ENCODE peak calls at places on chromosomes 11 and 22, in nine cellular contexts. One of them, this sample, is unnamed.

GRCh38 chr11:111231836-111232235 is 13.7 kb upstream of the POU2AF2 start:
- DNase-seq in transverse colon: no peak
- DNase-seq in A549: no peak
- DNase-seq in suprapubic skin: no peak
- DNase-seq in H1: no peak
- DNase-seq in HCT116: no peak
- DNase-seq in erythroblast: no peak
- DNase-seq in spleen: no peak
- DNase-seq in testis: no peak
- DNase-seq in this sample: no peak

GRCh38 chr22:25488244-25489020 is 76.0 kb upstream of the GRK3 start:
- DNase-seq in H1: no peak
- DNase-seq in A549: peak; percentile 71
- DNase-seq in suprapubic skin: no peak
- DNase-seq in HCT116: peak; percentile 79
- DNase-seq in transverse colon: peak; percentile 41
- DNase-seq in testis: peak; percentile 84
- DNase-seq in erythroblast: no peak
- DNase-seq in spleen: no peak
- DNase-seq in this sample: no peak

GRCh38 chr11:132284611-132285010 is 914.2 kb downstream of the NTM start:
- DNase-seq in transverse colon: no peak
- DNase-seq in A549: no peak
- DNase-seq in HCT116: no peak
- DNase-seq in erythroblast: no peak
- DNase-seq in H1: no peak
- DNase-seq in spleen: no peak
- DNase-seq in suprapubic skin: no peak
- DNase-seq in testis: no peak
- DNase-seq in this sample: no peak

GRCh38 chr11:132357811-132358572 is 987.6 kb downstream of the NTM start:
- DNase-seq in erythroblast: no peak
- DNase-seq in transverse colon: no peak
- DNase-seq in H1: no peak
- DNase-seq in testis: no peak
- DNase-seq in suprapubic skin: no peak
- DNase-seq in A549: no peak
- DNase-seq in HCT116: no peak
- DNase-seq in spleen: no peak
- DNase-seq in this sample: peak; percentile 40

GRCh38 chr11:12798609-12799011 is 124.4 kb downstream of the TEAD1 start:
- DNase-seq in erythroblast: no peak
- DNase-seq in A549: no peak
- DNase-seq in testis: no peak
- DNase-seq in spleen: no peak
- DNase-seq in H1: no peak
- DNase-seq in HCT116: no peak
- DNase-seq in transverse colon: no peak
- DNase-seq in suprapubic skin: no peak
- DNase-seq in this sample: no peak

GRCh38 chr22:37282385-37282677 is at the start of gene CYTH4:
- DNase-seq in testis: peak; percentile 26
- DNase-seq in A549: no peak
- DNase-seq in suprapubic skin: no peak
- DNase-seq in H1: no peak
- DNase-seq in erythroblast: no peak
- DNase-seq in spleen: peak; percentile 98
- DNase-seq in HCT116: no peak
- DNase-seq in transverse colon: peak; percentile 80
- DNase-seq in this sample: peak; percentile 61

GRCh38 chr11:11558826-11559225 is 63.0 kb downstream of the GALNT18 start:
- DNase-seq in H1: no peak
- DNase-seq in testis: no peak
- DNase-seq in suprapubic skin: no peak
- DNase-seq in erythroblast: no peak
- DNase-seq in spleen: no peak
- DNase-seq in transverse colon: no peak
- DNase-seq in A549: no peak
- DNase-seq in HCT116: no peak
- DNase-seq in this sample: no peak

GRCh38 chr11:118211006-118211405 is 13.8 kb downstream of the JAML start:
- DNase-seq in testis: no peak
- DNase-seq in spleen: no peak
- DNase-seq in erythroblast: no peak
- DNase-seq in H1: peak; percentile 29
- DNase-seq in transverse colon: no peak
- DNase-seq in A549: no peak
- DNase-seq in suprapubic skin: no peak
- DNase-seq in HCT116: no peak
- DNase-seq in this sample: no peak

GRCh38 chr22:21970800-21971617 is 11.6 kb downstream of the TOP3B start:
- DNase-seq in erythroblast: no peak
- DNase-seq in suprapubic skin: no peak
- DNase-seq in A549: no peak
- DNase-seq in transverse colon: no peak
- DNase-seq in H1: no peak
- DNase-seq in HCT116: no peak
- DNase-seq in spleen: no peak
- DNase-seq in testis: no peak
- DNase-seq in this sample: no peak

GRCh38 chr22:30923168-30923900 is 45.2 kb downstream of the MORC2 start:
- DNase-seq in HCT116: no peak
- DNase-seq in erythroblast: no peak
- DNase-seq in suprapubic skin: no peak
- DNase-seq in spleen: no peak
- DNase-seq in H1: no peak
- DNase-seq in transverse colon: no peak
- DNase-seq in A549: no peak
- DNase-seq in testis: peak; percentile 12
- DNase-seq in this sample: no peak

GRCh38 chr22:37020192-37020479 is 594 bp downstream of the MPST start:
- DNase-seq in erythroblast: peak; percentile 72
- DNase-seq in transverse colon: peak; percentile 75
- DNase-seq in H1: no peak
- DNase-seq in testis: peak; percentile 64
- DNase-seq in A549: peak; percentile 61
- DNase-seq in HCT116: peak; percentile 27
- DNase-seq in spleen: no peak
- DNase-seq in suprapubic skin: no peak
- DNase-seq in this sample: no peak

GRCh38 chr22:39723899-39724351 is 153.4 kb downstream of the CACNA1I start:
- DNase-seq in suprapubic skin: peak; percentile 63
- DNase-seq in H1: no peak
- DNase-seq in transverse colon: no peak
- DNase-seq in testis: peak; percentile 81
- DNase-seq in A549: no peak
- DNase-seq in HCT116: peak; percentile 12
- DNase-seq in erythroblast: peak; percentile 88
- DNase-seq in spleen: no peak
- DNase-seq in this sample: peak; percentile 5

GRCh38 chr11:58060535-58060934 is 29.8 kb downstream of the OR6Q1 start:
- DNase-seq in transverse colon: no peak
- DNase-seq in HCT116: no peak
- DNase-seq in A549: no peak
- DNase-seq in testis: no peak
- DNase-seq in H1: no peak
- DNase-seq in spleen: no peak
- DNase-seq in erythroblast: no peak
- DNase-seq in suprapubic skin: no peak
- DNase-seq in this sample: no peak

GRCh38 chr11:34317038-34317360 is 40.8 kb downstream of the ABTB2 start:
- DNase-seq in HCT116: no peak
- DNase-seq in erythroblast: no peak
- DNase-seq in H1: no peak
- DNase-seq in suprapubic skin: no peak
- DNase-seq in transverse colon: no peak
- DNase-seq in A549: no peak
- DNase-seq in spleen: no peak
- DNase-seq in testis: no peak
- DNase-seq in this sample: no peak

GRCh38 chr11:64890084-64890944 is 11.9 kb upstream of the EHD1 start:
- DNase-seq in H1: no peak
- DNase-seq in A549: no peak
- DNase-seq in erythroblast: no peak
- DNase-seq in testis: no peak
- DNase-seq in spleen: no peak
- DNase-seq in transverse colon: peak; percentile 44
- DNase-seq in HCT116: no peak
- DNase-seq in suprapubic skin: no peak
- DNase-seq in this sample: no peak

GRCh38 chr11:128244896-128245295 is 342.5 kb downstream of the ETS1 start:
- DNase-seq in suprapubic skin: no peak
- DNase-seq in HCT116: no peak
- DNase-seq in transverse colon: no peak
- DNase-seq in H1: no peak
- DNase-seq in spleen: no peak
- DNase-seq in testis: no peak
- DNase-seq in erythroblast: no peak
- DNase-seq in A549: no peak
- DNase-seq in this sample: no peak

GRCh38 chr11:128725630-128726461 is 32.0 kb downstream of the FLI1 start:
- DNase-seq in HCT116: no peak
- DNase-seq in suprapubic skin: no peak
- DNase-seq in testis: no peak
- DNase-seq in H1: no peak
- DNase-seq in spleen: peak; percentile 80
- DNase-seq in erythroblast: no peak
- DNase-seq in transverse colon: peak; percentile 41
- DNase-seq in A549: no peak
- DNase-seq in this sample: no peak

GRCh38 chr11:75233688-75234295 is 6.8 kb upstream of the TPBGL start:
- DNase-seq in erythroblast: peak; percentile 27
- DNase-seq in spleen: no peak
- DNase-seq in A549: peak; percentile 46
- DNase-seq in HCT116: no peak
- DNase-seq in H1: no peak
- DNase-seq in transverse colon: no peak
- DNase-seq in testis: peak; percentile 46
- DNase-seq in suprapubic skin: peak; percentile 20
- DNase-seq in this sample: no peak

GRCh38 chr11:101912823-101913284 is 2.0 kb upstream of the CEP126 start:
- DNase-seq in spleen: no peak
- DNase-seq in erythroblast: no peak
- DNase-seq in testis: no peak
- DNase-seq in HCT116: no peak
- DNase-seq in suprapubic skin: no peak
- DNase-seq in transverse colon: no peak
- DNase-seq in A549: peak; percentile 68
- DNase-seq in H1: no peak
- DNase-seq in this sample: no peak

GRCh38 chr11:125257185-125257584 is 92.6 kb downstream of the PKNOX2 start:
- DNase-seq in erythroblast: no peak
- DNase-seq in spleen: no peak
- DNase-seq in transverse colon: no peak
- DNase-seq in suprapubic skin: no peak
- DNase-seq in testis: no peak
- DNase-seq in H1: no peak
- DNase-seq in HCT116: no peak
- DNase-seq in A549: peak; percentile 2
- DNase-seq in this sample: no peak

GRCh38 chr11:44065851-44066731 is at the start of gene ACCS:
- DNase-seq in erythroblast: peak; percentile 95
- DNase-seq in suprapubic skin: peak; percentile 98
- DNase-seq in spleen: peak; percentile 98
- DNase-seq in testis: peak; percentile 98
- DNase-seq in transverse colon: peak; percentile 96
- DNase-seq in A549: peak; percentile 97
- DNase-seq in HCT116: peak; percentile 88
- DNase-seq in H1: peak; percentile 85
- DNase-seq in this sample: peak; percentile 84
- TF ChIP-seq POLR2A in erythroblast: peak; percentile 86
- TF ChIP-seq POLR2A in suprapubic skin: peak; percentile 48
- TF ChIP-seq POLR2A in spleen: no peak
- TF ChIP-seq POLR2A in testis: no peak
- TF ChIP-seq POLR2A in transverse colon: peak; percentile 68
- TF ChIP-seq POLR2A in A549: peak; percentile 70
- TF ChIP-seq POLR2A in HCT116: peak; percentile 78
- TF ChIP-seq POLR2A in H1: no peak
- TF ChIP-seq POLR2A in this sample: peak; percentile 65

GRCh38 chr11:66744485-66745355 is 15.7 kb upstream of the SPTBN2 start:
- DNase-seq in HCT116: peak; percentile 49
- DNase-seq in suprapubic skin: peak; percentile 87
- DNase-seq in A549: peak; percentile 83
- DNase-seq in testis: peak; percentile 86
- DNase-seq in spleen: peak; percentile 95
- DNase-seq in H1: no peak
- DNase-seq in transverse colon: peak; percentile 91
- DNase-seq in erythroblast: peak; percentile 85
- DNase-seq in this sample: peak; percentile 99
- TF ChIP-seq POLR2A in HCT116: peak; percentile 81
- TF ChIP-seq POLR2A in suprapubic skin: no peak
- TF ChIP-seq POLR2A in A549: peak; percentile 47
- TF ChIP-seq POLR2A in testis: no peak
- TF ChIP-seq POLR2A in spleen: no peak
- TF ChIP-seq POLR2A in H1: no peak
- TF ChIP-seq POLR2A in transverse colon: peak; percentile 72
- TF ChIP-seq POLR2A in erythroblast: peak; percentile 81
- TF ChIP-seq POLR2A in this sample: peak; percentile 40

GRCh38 chr11:72263363-72263762 is 19.4 kb upstream of the PHOX2A start:
- DNase-seq in transverse colon: no peak
- DNase-seq in A549: peak; percentile 53
- DNase-seq in suprapubic skin: no peak
- DNase-seq in spleen: no peak
- DNase-seq in testis: no peak
- DNase-seq in HCT116: no peak
- DNase-seq in erythroblast: no peak
- DNase-seq in H1: no peak
- DNase-seq in this sample: no peak
- TF ChIP-seq POLR2A in transverse colon: no peak
- TF ChIP-seq POLR2A in A549: no peak
- TF ChIP-seq POLR2A in suprapubic skin: no peak
- TF ChIP-seq POLR2A in spleen: no peak
- TF ChIP-seq POLR2A in testis: no peak
- TF ChIP-seq POLR2A in HCT116: no peak
- TF ChIP-seq POLR2A in erythroblast: no peak
- TF ChIP-seq POLR2A in H1: no peak
- TF ChIP-seq POLR2A in this sample: no peak

DNA sequence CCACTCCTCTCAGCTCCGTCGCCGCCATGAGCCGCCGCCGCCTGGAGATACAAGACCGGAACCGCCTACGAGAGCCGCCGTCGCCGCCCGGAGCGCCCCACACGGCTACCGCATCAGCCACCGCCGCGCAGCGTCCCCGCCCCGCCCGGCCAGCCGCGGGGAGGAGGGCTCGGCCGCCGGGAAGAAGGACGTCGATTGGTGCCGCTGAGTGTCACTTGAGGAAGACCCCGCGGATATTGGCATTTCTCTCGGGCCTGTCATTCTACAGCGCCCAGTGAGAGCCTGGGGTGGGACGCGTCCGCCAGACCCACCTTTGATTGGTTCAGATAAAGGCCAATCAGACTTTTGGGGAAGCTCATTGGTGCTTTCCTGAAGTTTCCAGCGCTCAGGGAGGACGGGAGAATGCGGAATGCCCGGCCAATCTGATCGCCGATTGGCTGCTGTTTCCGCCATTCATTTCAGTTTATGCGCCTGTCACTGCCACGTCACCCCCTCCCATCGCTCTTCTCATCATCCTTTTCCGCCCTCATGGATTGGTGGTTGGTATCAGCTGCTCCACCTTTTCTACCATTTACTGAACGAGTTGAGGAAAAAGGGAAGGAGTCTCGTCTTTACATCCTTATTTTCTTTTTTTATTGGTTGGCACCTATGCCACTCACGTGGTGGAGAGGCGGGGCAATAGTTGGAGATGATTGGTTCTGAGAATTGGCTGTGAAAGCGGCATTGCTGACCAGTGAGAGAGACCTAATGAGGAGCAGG is at the start of gene OSBP:
- DNase-seq in HCT116: peak; percentile 100
- DNase-seq in spleen: peak; percentile 99
- DNase-seq in testis: peak; percentile 100
- DNase-seq in suprapubic skin: peak; percentile 99
- DNase-seq in erythroblast: peak; percentile 100
- DNase-seq in transverse colon: peak; percentile 99
- DNase-seq in H1: peak; percentile 100
- DNase-seq in A549: peak; percentile 100
- DNase-seq in this sample: peak; percentile 86
- TF ChIP-seq POLR2A in HCT116: no peak
- TF ChIP-seq POLR2A in spleen: no peak
- TF ChIP-seq POLR2A in testis: no peak
- TF ChIP-seq POLR2A in suprapubic skin: peak; percentile 83
- TF ChIP-seq POLR2A in erythroblast: peak; percentile 58
- TF ChIP-seq POLR2A in transverse colon: peak; percentile 85
- TF ChIP-seq POLR2A in H1: no peak
- TF ChIP-seq POLR2A in A549: peak; percentile 56
- TF ChIP-seq POLR2A in this sample: peak; percentile 19

This sample was measured in GM12891.